ENCODE peak calls at places on chromosome 16, in five cellular contexts. P, E, G, C and N are unnamed samples.

GRCh38 chr16:68510775-68511174 is 28.3 kb upstream of the ZFP90 start:
- DNase-seq in G (no peak), E (no peak), P (no peak), C (no peak), N (no peak)

GRCh38 chr16:53924311-53924860 is 220.4 kb downstream of the FTO start:
- DNase-seq in P (no peak), C (no peak), E (no peak), G (no peak), N (no peak)

GRCh38 chr16:87490091-87490798 is 2.6 kb downstream of the ZCCHC14 start:
- DNase-seq in E (no peak), G (no peak), C (no peak), P (no peak), N (no peak)

GRCh38 chr16:74909665-74910064 is 75.3 kb downstream of the WDR59 start:
- DNase-seq in G (no peak), E (no peak), P (no peak), C (no peak), N (no peak)

GRCh38 chr16:15897386-15897785 is 9.0 kb upstream of the CEP20 start:
- DNase-seq in G (no peak), E (no peak), C (no peak), P (no peak), N (no peak)

GRCh38 chr16:79962962-79963361 is 362.4 kb upstream of the MAF start:
- DNase-seq in E (no peak), C (no peak), G (no peak), P (no peak), N (no peak)

GRCh38 chr16:78608305-78608776 is 508.9 kb downstream of the WWOX start:
- DNase-seq in G (no peak), P (no peak), E (no peak), C (no peak), N (no peak)

GRCh38 chr16:56265184-56265583 is 73.9 kb downstream of the GNAO1 start:
- DNase-seq in E (no peak), G (no peak), C (no peak), P (no peak), N (no peak)

GRCh38 chr16:2814757-2815298 is 2.2 kb upstream of the PRSS21 start:
- DNase-seq in E (no peak), G (no peak), P (no peak), C (no peak), N (no peak)

GRCh38 chr16:87333101-87333500 is 15.9 kb upstream of the C16orf95 start:
- DNase-seq in C (no peak), G (no peak), E (no peak), P (peak; percentile 59), N (no peak)

GRCh38 chr16:50267651-50268050 is 1.3 kb downstream of the ADCY7 start:
- DNase-seq in E (no peak), C (no peak), G (no peak), P (peak; percentile 44), N (no peak)

GRCh38 chr16:14111713-14112538 is 40.8 kb downstream of the MRTFB start:
- DNase-seq in C (no peak), G (no peak), E (no peak), P (peak; percentile 58), N (no peak)

GRCh38 chr16:58048494-58048893 is 22.9 kb downstream of the MMP15 start:
- DNase-seq in P (no peak), E (no peak), G (no peak), C (no peak), N (no peak)

GRCh38 chr16:89685916-89686315 is 573 bp upstream of the CDK10 start:
- DNase-seq in P (no peak), C (no peak), E (no peak), G (no peak), N (no peak)

GRCh38 chr16:79170565-79171242 is 429.8 kb downstream of the MAF start:
- DNase-seq in C (no peak), E (no peak), G (no peak), P (no peak), N (no peak)

GRCh38 chr16:56574625-56575024 is 9.8 kb downstream of the MT4 start:
- DNase-seq in P (no peak), C (no peak), G (no peak), E (no peak), N (no peak)

GRCh38 chr16:27430923-27431484 is 29.0 kb downstream of the IL21R start:
- DNase-seq in E (no peak), C (no peak), P (no peak), G (no peak), N (peak; percentile 52)

GRCh38 chr16:77396461-77396860 is 38.4 kb downstream of the ADAMTS18 start:
- DNase-seq in P (no peak), G (no peak), E (no peak), C (no peak), N (no peak)

GRCh38 chr16:59878999-59879398 is 1144.9 kb upstream of the GOT2 start:
- DNase-seq in G (no peak), E (no peak), C (no peak), P (no peak), N (no peak)

GRCh38 chr16:58503863-58504688 is 4.1 kb downstream of the NDRG4 start:
- DNase-seq in G (no peak), E (no peak), C (no peak), P (no peak), N (no peak)

GRCh38 chr16:68425498-68426354 is 22.6 kb downstream of the SMPD3 start:
- DNase-seq in G (no peak), E (no peak), C (no peak), P (no peak), N (no peak)

GRCh38 chr16:69130461-69130860 is 1.9 kb downstream of the CHTF8 start:
- DNase-seq in E (no peak), G (no peak), C (no peak), P (no peak), N (no peak)

GRCh38 chr16:709651-710499 is 4.3 kb upstream of the FBXL16 start:
- DNase-seq in C (peak; percentile 66), P (no peak), G (no peak), E (no peak), N (no peak)

GRCh38 chr16:57000271-57001025 is 11.1 kb downstream of the NLRC5 start:
- DNase-seq in E (no peak), G (no peak), C (peak; percentile 93), P (peak; percentile 77), N (no peak)

GRCh38 chr16:84720180-84720579 is 20.4 kb downstream of the USP10 start:
- DNase-seq in G (no peak), E (no peak), P (no peak), C (peak; percentile 60), N (no peak)

GRCh38 chr16:519841-520687 is 7.4 kb upstream of the CAPN15 start:
- DNase-seq in G (no peak), P (no peak), C (no peak), E (no peak), N (no peak)

GRCh38 chr16:82945420-82946096 is 318.8 kb downstream of the CDH13 start:
- DNase-seq in G (no peak), P (no peak), E (no peak), C (no peak), N (no peak)

GRCh38 chr16:30736995-30737793 is 11.0 kb upstream of the PHKG2 start:
- DNase-seq in C (no peak), E (no peak), P (no peak), G (no peak), N (no peak)

GRCh38 chr16:58614212-58614611 is 15.4 kb downstream of the CNOT1 start:
- DNase-seq in P (no peak), G (no peak), C (no peak), E (no peak), N (no peak)

GRCh38 chr16:20510323-20510722 is 59.0 kb downstream of the ACSM2A start:
- DNase-seq in P (no peak), G (no peak), E (no peak), C (no peak), N (no peak)